ENCODE peak calls at places on chromosomes 3 and 15, in five cellular contexts. One of them, this sample, is unnamed.

GRCh38 chr15:98723195-98723594 is 74.9 kb downstream of the IGF1R start:
- DNase-seq in choroid plexus epithelial cell: no peak
- DNase-seq in progenitor cell of endocrine pancreas: no peak
- DNase-seq in RCC 7860: no peak
- DNase-seq in upper lobe of right lung: no peak
- DNase-seq in this sample: no peak

GRCh38 chr15:45391746-45392711 is 13.7 kb upstream of the GATM start:
- DNase-seq in choroid plexus epithelial cell: no peak
- DNase-seq in upper lobe of right lung: no peak
- DNase-seq in RCC 7860: no peak
- DNase-seq in progenitor cell of endocrine pancreas: no peak
- DNase-seq in this sample: no peak

GRCh38 chr3:46321461-46322104 is 32.3 kb upstream of the CCR2 start:
- DNase-seq in upper lobe of right lung: no peak
- DNase-seq in progenitor cell of endocrine pancreas: no peak
- DNase-seq in choroid plexus epithelial cell: no peak
- DNase-seq in RCC 7860: no peak
- DNase-seq in this sample: no peak

GRCh38 chr3:124520970-124521369 is 209.3 kb upstream of the UMPS start:
- DNase-seq in upper lobe of right lung: no peak
- DNase-seq in choroid plexus epithelial cell: no peak
- DNase-seq in RCC 7860: no peak
- DNase-seq in progenitor cell of endocrine pancreas: no peak
- DNase-seq in this sample: peak; percentile 86

GRCh38 chr15:81442454-81442853 is 68.4 kb upstream of the TMC3 start:
- DNase-seq in upper lobe of right lung: no peak
- DNase-seq in choroid plexus epithelial cell: no peak
- DNase-seq in progenitor cell of endocrine pancreas: no peak
- DNase-seq in RCC 7860: no peak
- DNase-seq in this sample: no peak

GRCh38 chr15:63729115-63729884 is 104.4 kb downstream of the HERC1 start:
- DNase-seq in upper lobe of right lung: no peak
- DNase-seq in progenitor cell of endocrine pancreas: no peak
- DNase-seq in RCC 7860: no peak
- DNase-seq in choroid plexus epithelial cell: peak; percentile 36
- DNase-seq in this sample: no peak

GRCh38 chr15:74531144-74531811 is 9.7 kb upstream of the ARID3B start:
- DNase-seq in choroid plexus epithelial cell: peak; percentile 95
- DNase-seq in RCC 7860: peak; percentile 100
- DNase-seq in progenitor cell of endocrine pancreas: no peak
- DNase-seq in upper lobe of right lung: no peak
- DNase-seq in this sample: no peak

GRCh38 chr15:39592500-39592899 is 11.6 kb downstream of the THBS1 start:
- DNase-seq in RCC 7860: peak; percentile 45
- DNase-seq in choroid plexus epithelial cell: no peak
- DNase-seq in progenitor cell of endocrine pancreas: no peak
- DNase-seq in upper lobe of right lung: no peak
- DNase-seq in this sample: no peak

GRCh38 chr3:4493008-4493930 is at the start of gene ITPR1:
- DNase-seq in choroid plexus epithelial cell: peak; percentile 99
- DNase-seq in RCC 7860: peak; percentile 97
- DNase-seq in progenitor cell of endocrine pancreas: peak; percentile 98
- DNase-seq in upper lobe of right lung: peak; percentile 99
- DNase-seq in this sample: peak; percentile 92

GRCh38 chr15:73757571-73757970 is 4.4 kb upstream of the INSYN1 start:
- DNase-seq in progenitor cell of endocrine pancreas: no peak
- DNase-seq in choroid plexus epithelial cell: no peak
- DNase-seq in RCC 7860: no peak
- DNase-seq in upper lobe of right lung: no peak
- DNase-seq in this sample: no peak

GRCh38 chr3:181292984-181293383 is 303.4 kb upstream of the DNAJC19 start:
- DNase-seq in upper lobe of right lung: no peak
- DNase-seq in choroid plexus epithelial cell: peak; percentile 57
- DNase-seq in progenitor cell of endocrine pancreas: no peak
- DNase-seq in RCC 7860: peak; percentile 28
- DNase-seq in this sample: no peak

GRCh38 chr3:71385040-71385685 is 198.4 kb downstream of the FOXP1 start:
- DNase-seq in upper lobe of right lung: no peak
- DNase-seq in choroid plexus epithelial cell: no peak
- DNase-seq in progenitor cell of endocrine pancreas: no peak
- DNase-seq in RCC 7860: no peak
- DNase-seq in this sample: no peak

GRCh38 chr3:109927161-109927560 is 589.8 kb upstream of the DPPA4 start:
- DNase-seq in choroid plexus epithelial cell: peak; percentile 97
- DNase-seq in progenitor cell of endocrine pancreas: no peak
- DNase-seq in RCC 7860: peak; percentile 98
- DNase-seq in upper lobe of right lung: no peak
- DNase-seq in this sample: no peak

GRCh38 chr3:131238496-131238895 is 143.1 kb upstream of the NUDT16 start:
- DNase-seq in choroid plexus epithelial cell: no peak
- DNase-seq in upper lobe of right lung: no peak
- DNase-seq in progenitor cell of endocrine pancreas: no peak
- DNase-seq in RCC 7860: no peak
- DNase-seq in this sample: no peak

GRCh38 chr15:81880314-81880713 is 165.5 kb downstream of the MEX3B start:
- DNase-seq in progenitor cell of endocrine pancreas: no peak
- DNase-seq in RCC 7860: no peak
- DNase-seq in upper lobe of right lung: no peak
- DNase-seq in choroid plexus epithelial cell: no peak
- DNase-seq in this sample: no peak

GRCh38 chr3:53261712-53262111 is 5.9 kb upstream of the TKT start:
- DNase-seq in upper lobe of right lung: no peak
- DNase-seq in progenitor cell of endocrine pancreas: no peak
- DNase-seq in RCC 7860: no peak
- DNase-seq in choroid plexus epithelial cell: no peak
- DNase-seq in this sample: no peak

GRCh38 chr3:196097373-196098154 is 15.7 kb upstream of the TFRC start:
- DNase-seq in upper lobe of right lung: no peak
- DNase-seq in progenitor cell of endocrine pancreas: no peak
- DNase-seq in RCC 7860: no peak
- DNase-seq in choroid plexus epithelial cell: no peak
- DNase-seq in this sample: no peak

GRCh38 chr15:85580914-85581313 is 200.5 kb downstream of the AKAP13 start:
- DNase-seq in upper lobe of right lung: peak; percentile 73
- DNase-seq in choroid plexus epithelial cell: peak; percentile 37
- DNase-seq in RCC 7860: peak; percentile 54
- DNase-seq in progenitor cell of endocrine pancreas: no peak
- DNase-seq in this sample: no peak

This sample was measured in NCI-H510A.